ENCODE peak calls at places on chromosomes 12 and 14, in eight cellular contexts. X is body of pancreas, I is keratinocyte, U is dorsolateral prefrontal cortex, C is ovary, H is fibroblast of lung, R is transverse colon, N is brain microvascular endothelial cell. Q is an unnamed sample.

GRCh38 chr12:11667159-11667558 is 17.7 kb downstream of the ETV6 start:
- DNase-seq in N (no peak), I (no peak), U (no peak), X (no peak), R (no peak), C (no peak), H (no peak), Q (no peak)

GRCh38 chr14:92513204-92513965 is at the start of gene RIN3:
- DNase-seq in I (no peak), X (no peak), H (peak; percentile 62), C (peak; percentile 50), R (peak; percentile 61), N (peak; percentile 34), U (no peak), Q (no peak)

GRCh38 chr12:58727526-58727925 is 192.8 kb downstream of the LRIG3 start:
- DNase-seq in C (no peak), U (no peak), N (no peak), R (no peak), X (no peak), H (peak; percentile 53), I (no peak), Q (no peak)

GRCh38 chr12:40622246-40622838 is 69.9 kb upstream of the CNTN1 start:
- DNase-seq in X (peak; percentile 57), N (peak; percentile 47), R (peak; percentile 41), I (no peak), U (no peak), H (peak; percentile 56), C (peak; percentile 48), Q (no peak)

GRCh38 chr14:102590667-102591099 is 1.8 kb upstream of the RCOR1 start:
- DNase-seq in X (peak; percentile 52), C (peak; percentile 39), N (no peak), H (peak; percentile 53), U (peak; percentile 43), R (peak; percentile 26), I (no peak), Q (no peak)

GRCh38 chr14:33642080-33642479 is 308.8 kb downstream of the EGLN3 start:
- DNase-seq in U (no peak), X (no peak), R (no peak), C (no peak), H (no peak), N (peak; percentile 39), I (no peak), Q (no peak)

GRCh38 chr14:60174352-60175254 is 9.4 kb upstream of the DHRS7 start:
- DNase-seq in X (no peak), R (no peak), N (no peak), I (no peak), H (no peak), C (no peak), U (no peak), Q (no peak)

GRCh38 chr14:57933363-57933762 is 67.5 kb upstream of the SLC35F4 start:
- DNase-seq in I (no peak), N (no peak), U (no peak), H (no peak), R (no peak), C (no peak), X (no peak), Q (no peak)

GRCh38 chr12:124738636-124739467 is 124.8 kb downstream of the SCARB1 start:
- DNase-seq in H (peak; percentile 67), N (peak; percentile 79), X (no peak), C (peak; percentile 32), U (no peak), I (no peak), R (no peak), Q (no peak)

GRCh38 chr12:123928897-123929296 is 43.7 kb downstream of the CCDC92 start:
- DNase-seq in R (no peak), I (no peak), C (no peak), U (no peak), X (no peak), H (no peak), N (no peak), Q (no peak)

GRCh38 chr14:72619881-72620280 is 274.0 kb downstream of the DPF3 start:
- DNase-seq in H (no peak), N (no peak), I (no peak), C (no peak), U (no peak), R (no peak), X (no peak), Q (no peak)

DNA sequence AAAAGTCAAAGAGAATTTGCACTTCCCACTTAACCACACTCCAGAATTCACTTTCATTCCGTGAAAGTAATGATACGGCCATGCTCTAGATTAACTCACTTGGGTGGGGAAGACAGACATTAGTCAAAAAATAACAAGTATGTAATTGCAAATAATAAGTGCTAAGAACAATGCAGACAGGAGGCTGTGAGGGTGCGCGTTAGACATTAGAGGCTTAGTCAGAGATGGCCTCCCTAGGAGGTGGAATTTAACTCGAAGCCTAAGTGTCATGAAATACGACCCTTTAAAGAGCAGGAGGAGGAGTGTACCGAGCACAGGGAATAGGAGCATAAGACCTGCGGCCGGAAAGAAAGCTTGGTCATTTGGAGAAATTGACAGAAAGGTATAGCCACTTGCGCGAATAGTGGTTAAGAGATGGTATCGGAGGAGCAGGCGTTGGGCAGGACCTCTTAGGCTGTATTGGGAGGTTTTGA is 628 bp downstream of the SNRPF start:
- DNase-seq in C (no peak), N (peak; percentile 16), U (no peak), R (no peak), I (no peak), H (peak; percentile 34), X (no peak), Q (no peak)
- TF ChIP-seq CTCF in C (no peak), N (no peak), U (no peak), R (no peak), I (no peak), H (no peak), X (no peak), Q (no peak)

DNA sequence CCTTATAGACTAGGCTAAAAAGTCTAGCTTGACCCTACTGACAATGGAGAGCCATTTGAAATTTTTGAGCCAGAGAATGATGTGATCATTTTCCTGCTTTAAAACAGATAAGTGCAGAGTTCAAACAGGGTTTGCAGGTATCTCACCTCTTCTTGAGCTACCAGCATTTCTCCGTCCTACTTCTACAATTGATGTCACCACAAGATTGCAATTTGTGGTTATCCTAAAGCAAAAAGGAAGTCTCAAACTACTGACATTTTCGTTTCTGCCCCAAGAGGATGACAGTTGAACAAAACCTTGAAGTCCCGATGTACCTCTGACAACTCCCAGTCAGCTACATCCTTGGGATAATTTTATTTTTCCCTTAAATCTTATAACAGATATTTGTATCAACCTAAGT is 86.7 kb downstream of the PTGER2 start:
- DNase-seq in H (no peak), R (no peak), I (no peak), C (no peak), U (no peak), X (no peak), N (no peak), Q (no peak)
- H3K27ac ChIP-seq in H (no peak overlapping the region), R (peak overlapping the region; percentile 61), I (no peak overlapping the region), C (no peak overlapping the region), U (no peak overlapping the region), X (no peak overlapping the region), N (no peak overlapping the region), Q (no peak overlapping the region)

DNA sequence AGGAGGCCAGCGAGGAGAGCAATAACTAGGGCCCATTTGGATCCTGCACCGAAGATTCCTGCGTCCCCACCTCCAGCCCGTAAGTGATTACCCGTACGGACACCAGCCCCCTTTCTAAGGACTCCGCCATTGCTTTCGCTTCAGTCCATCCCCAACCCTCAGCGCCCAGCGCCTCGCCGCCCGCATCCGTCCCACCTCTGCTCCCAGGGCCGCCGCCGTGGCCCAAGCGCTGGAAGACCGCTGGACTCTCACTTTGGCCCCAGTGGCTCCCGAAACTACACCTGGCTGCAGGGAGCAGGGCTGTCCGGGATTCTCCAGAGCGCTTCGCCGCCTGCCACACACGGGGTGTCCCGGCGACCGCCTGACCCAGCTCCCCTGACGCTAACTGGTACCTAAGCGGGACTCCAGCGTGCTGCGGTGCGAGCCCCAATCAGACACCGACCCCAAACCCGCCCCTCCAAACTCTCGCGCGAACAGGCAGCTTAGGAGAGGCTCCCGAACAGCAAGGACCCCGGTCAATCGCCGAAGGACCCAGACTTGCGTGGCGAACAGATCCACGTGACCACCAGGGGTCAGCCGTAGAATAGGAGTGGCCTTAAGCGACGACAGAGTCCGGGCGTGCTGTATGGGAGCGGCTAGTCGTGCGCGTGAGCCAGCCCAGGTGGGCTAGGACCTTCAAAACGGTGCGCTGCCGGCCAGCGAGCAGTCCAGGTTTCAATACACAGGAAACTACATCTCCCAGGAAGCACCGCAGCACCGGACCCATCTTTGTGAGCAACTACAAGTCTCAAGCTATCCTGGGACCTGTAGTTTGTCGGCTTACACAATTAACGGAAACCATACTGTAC is at the start of gene CNPY2:
- DNase-seq in C (peak; percentile 94), X (peak; percentile 96), N (peak; percentile 98), I (peak; percentile 98), U (peak; percentile 91), R (peak; percentile 96), H (peak; percentile 97), Q (peak; percentile 91)
- TF ChIP-seq CTCF in C (no peak), X (peak; percentile 47), N (peak; percentile 22), I (peak; percentile 56), U (peak; percentile 42), R (peak; percentile 33), H (no peak), Q (no peak)

DNA sequence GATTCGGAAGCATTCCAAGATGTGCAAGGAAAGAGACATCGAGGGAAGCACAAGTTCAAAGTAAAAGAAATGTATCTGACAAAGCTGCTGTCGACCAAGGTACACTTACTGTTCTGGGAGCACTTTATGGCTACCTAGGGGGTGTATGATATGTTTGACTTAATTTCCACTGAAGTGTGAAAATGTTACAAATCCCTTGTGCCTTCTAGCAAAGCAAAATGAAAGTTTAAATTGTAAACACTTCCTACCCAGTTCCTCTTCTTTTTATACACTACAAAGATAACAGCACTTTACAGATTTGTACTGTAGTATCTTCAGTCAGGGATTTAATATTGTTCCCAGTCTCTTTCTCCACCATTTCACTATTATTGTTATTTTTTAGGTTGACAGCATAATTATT is 148.9 kb downstream of the PLXNC1 start:
- DNase-seq in I (no peak), H (no peak), N (no peak), U (no peak), X (no peak), C (no peak), R (no peak), Q (no peak)
- H3K27ac ChIP-seq in I (no peak overlapping the region), H (no peak overlapping the region), N (no peak overlapping the region), U (no peak overlapping the region), X (no peak overlapping the region), C (no peak overlapping the region), R (peak overlapping the region; percentile 51), Q (no peak overlapping the region)

DNA sequence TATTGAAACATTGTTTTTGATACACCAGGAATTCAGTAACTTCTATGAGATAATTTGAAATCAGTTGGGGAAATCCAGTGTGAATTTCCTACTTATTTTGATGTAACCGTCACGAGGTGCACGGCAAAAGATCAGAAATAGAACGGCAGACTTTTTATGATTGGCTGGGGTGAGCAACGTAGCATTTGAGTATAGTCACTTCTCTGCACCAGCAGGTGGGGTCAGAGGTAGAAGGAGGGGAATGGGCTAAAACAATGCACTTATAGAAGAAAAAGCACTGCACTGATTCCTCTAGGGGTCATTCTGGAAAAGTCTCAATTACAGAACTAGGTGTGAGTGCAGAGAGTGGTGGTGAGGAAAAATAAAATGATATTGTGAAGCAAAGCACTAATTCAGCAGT is 7.9 kb upstream of the SSPN start:
- DNase-seq in X (no peak), R (no peak), I (no peak), U (no peak), H (no peak), N (no peak), C (no peak), Q (no peak)
- TF ChIP-seq CTCF in X (no peak), R (no peak), I (peak; percentile 12), U (no peak), H (no peak), N (no peak), C (no peak), Q (no peak)

GRCh38 chr14:56216631-56217379 is 98.6 kb downstream of the PELI2 start:
- DNase-seq in U (no peak), I (no peak), R (peak; percentile 51), N (no peak), C (peak; percentile 63), X (peak; percentile 61), H (peak; percentile 46), Q (peak; percentile 8)
- H3K27ac ChIP-seq in U (peak overlapping the region; percentile 40), I (no peak overlapping the region), R (no peak overlapping the region), N (no peak overlapping the region), C (no peak overlapping the region), X (no peak overlapping the region), H (no peak overlapping the region), Q (no peak overlapping the region)